ENCODE peak calls at places on chromosomes 5 and 9, in nine cellular contexts. P is HS-27A; O is HTR-8/SVneo; W is midbrain; J is GM13976; B is T-helper 2 cell treated with Interferon-gamma antibody and Interleukin-4, amounts not matched to agents 5 μg/mL and 100 μg/mL, for 36 hours; M is NCI-H1092; I is amniotic stem cell; E is mesenteric fat pad. D is an unnamed sample.

GRCh38 chr9:87840126-87840525 is 42.6 kb upstream of the SPATA31E1 start:
- DNase-seq in P (no peak), O (no peak), W (no peak), J (no peak), B (no peak), M (no peak), I (no peak), E (no peak), D (no peak)

GRCh38 chr5:125412051-125412560 is 665.7 kb upstream of the ZNF608 start:
- DNase-seq in P (no peak), O (no peak), W (peak; percentile 62), J (peak; percentile 36), B (no peak), M (no peak), I (no peak), E (no peak), D (no peak)

GRCh38 chr5:95727764-95728191 is 3.4 kb upstream of the RHOBTB3 start:
- DNase-seq in P (no peak), O (no peak), W (no peak), J (no peak), B (no peak), M (no peak), I (no peak), E (no peak), D (no peak)

GRCh38 chr5:3310551-3311340 is 284.9 kb upstream of the IRX1 start:
- DNase-seq in P (no peak), O (no peak), W (peak; percentile 48), J (no peak), B (no peak), M (peak; percentile 4), I (no peak), E (no peak), D (peak; percentile 76)

GRCh38 chr5:159331099-159331973 is 1.0 kb upstream of the IL12B start:
- DNase-seq in P (no peak), O (peak; percentile 48), W (peak; percentile 23), J (peak; percentile 84), B (peak; percentile 28), M (no peak), I (no peak), E (peak; percentile 92), D (peak; percentile 62)

GRCh38 chr5:181205735-181206401 is 872 bp upstream of the TRIM7 start:
- DNase-seq in P (no peak), O (no peak), W (no peak), J (no peak), B (no peak), M (no peak), I (no peak), E (no peak), D (no peak)

GRCh38 chr9:109779711-109780452 is at the start of gene PALM2AKAP2:
- DNase-seq in P (no peak), O (peak; percentile 47), W (peak; percentile 43), J (peak; percentile 24), B (no peak), M (peak; percentile 65), I (peak; percentile 52), E (no peak), D (peak; percentile 84)

GRCh38 chr9:82911997-82912396 is 150.9 kb downstream of the RASEF start:
- DNase-seq in P (no peak), O (no peak), W (no peak), J (no peak), B (no peak), M (no peak), I (no peak), E (no peak), D (no peak)